ENCODE peak calls at places on chromosomes 16 and 17, in six cellular contexts. H, Z, I, C, G and O are unnamed samples.

GRCh38 chr17:51901242-51901641 is 257.3 kb downstream of the CA10 start:
- DNase-seq in H (no peak), Z (no peak), I (no peak), C (no peak), G (no peak), O (no peak)

GRCh38 chr17:50346313-50347086 is 574 bp downstream of the XYLT2 start:
- DNase-seq in H (no peak), Z (no peak), I (peak), C (peak), G (no peak), O (no peak)

GRCh38 chr17:77571141-77571540 is 387.4 kb upstream of the TNRC6C start:
- DNase-seq in H (no peak), Z (no peak), I (no peak), C (no peak), G (no peak), O (no peak)

GRCh38 chr16:51114369-51114768 is 36.7 kb downstream of the SALL1 start:
- DNase-seq in H (no peak), Z (no peak), I (no peak), C (no peak), G (no peak), O (no peak)

GRCh38 chr17:72099919-72100318 is 20.9 kb upstream of the SOX9 start:
- DNase-seq in H (peak), Z (no peak), I (no peak), C (peak), G (no peak), O (no peak)

GRCh38 chr17:7218774-7219173 is 862 bp downstream of the DLG4 start:
- DNase-seq in H (no peak), Z (no peak), I (no peak), C (no peak), G (no peak), O (no peak)

GRCh38 chr16:57003439-57004386 is 14.4 kb downstream of the NLRC5 start:
- DNase-seq in H (no peak), Z (no peak), I (no peak), C (no peak), G (no peak), O (no peak)

GRCh38 chr16:11835891-11836652 is 15.3 kb downstream of the RSL1D1 start:
- DNase-seq in H (no peak), Z (no peak), I (no peak), C (peak), G (no peak), O (no peak)

GRCh38 chr17:77354721-77355455 is 214.1 kb downstream of the SEC14L1 start:
- DNase-seq in H (peak), Z (no peak), I (peak), C (peak), G (no peak), O (no peak)

GRCh38 chr16:50197582-50197981 is 44.5 kb downstream of the TENT4B start:
- DNase-seq in H (no peak), Z (no peak), I (no peak), C (no peak), G (no peak), O (no peak)

GRCh38 chr16:65024649-65025243 is 97.1 kb downstream of the CDH11 start:
- DNase-seq in H (no peak), Z (no peak), I (no peak), C (no peak), G (no peak), O (no peak)

GRCh38 chr16:89589241-89589926 is 13.8 kb downstream of the CPNE7 start:
- DNase-seq in H (no peak), Z (no peak), I (no peak), C (no peak), G (no peak), O (no peak)

GRCh38 chr17:48722201-48722907 is at the start of gene PRAC1:
- DNase-seq in H (no peak), Z (no peak), I (no peak), C (no peak), G (no peak), O (no peak)

GRCh38 chr17:67656494-67657203 is 61.1 kb upstream of the NOL11 start:
- DNase-seq in H (no peak), Z (no peak), I (no peak), C (no peak), G (no peak), O (no peak)